ENCODE peak calls at places on chromosomes 6 and 20, in nine cellular contexts. R is fibroblast of the aortic adventitia, O is adrenal gland, X is RWPE2, B is HFFc6, P is OCI-LY7, D is fibroblast of mammary gland, I is cardiac fibroblast, W is tibial artery. M is an unnamed sample.

GRCh38 chr6:127832381-127832780 is 68.5 kb downstream of the THEMIS start:
- DNase-seq in R (no peak), O (no peak), X (no peak), B (peak; percentile 39), P (no peak), D (no peak), I (no peak), W (no peak), M (no peak)

GRCh38 chr6:62999796-63000195 is 211.5 kb upstream of the FKBP1C start:
- DNase-seq in R (no peak), O (no peak), X (no peak), B (no peak), P (no peak), D (no peak), I (no peak), W (no peak), M (no peak)

GRCh38 chr6:150149146-150149545 is 6.3 kb downstream of the PPP1R14C start:
- DNase-seq in R (no peak), O (no peak), X (no peak), B (no peak), P (no peak), D (no peak), I (no peak), W (no peak), M (no peak)

GRCh38 chr20:62356948-62357667 is 10.0 kb downstream of the LAMA5 start:
- DNase-seq in R (peak; percentile 72), O (peak; percentile 90), X (no peak), B (no peak), P (no peak), D (peak; percentile 64), I (peak; percentile 87), W (peak; percentile 63), M (no peak)

GRCh38 chr6:127514396-127515227 is 4.5 kb downstream of the MTCL3 start:
- DNase-seq in R (peak; percentile 36), O (peak; percentile 64), X (peak; percentile 32), B (peak; percentile 16), P (no peak), D (peak; percentile 67), I (peak; percentile 69), W (no peak), M (peak; percentile 8)

GRCh38 chr20:34570859-34571306 is 12.4 kb downstream of the MAP1LC3A start:
- DNase-seq in R (peak; percentile 53), O (no peak), X (peak; percentile 64), B (peak; percentile 83), P (no peak), D (peak; percentile 64), I (peak; percentile 77), W (no peak), M (no peak)

GRCh38 chr6:56353860-56354259 is 106.5 kb upstream of the COL21A1 start:
- DNase-seq in R (no peak), O (no peak), X (no peak), B (no peak), P (no peak), D (no peak), I (no peak), W (no peak), M (no peak)

GRCh38 chr6:106117579-106117978 is 31.4 kb downstream of the PRDM1 start:
- DNase-seq in R (no peak), O (no peak), X (no peak), B (no peak), P (no peak), D (no peak), I (no peak), W (no peak), M (peak; percentile 42)

GRCh38 chr6:144897441-144897921 is 612.3 kb downstream of the UTRN start:
- DNase-seq in R (peak; percentile 82), O (no peak), X (no peak), B (peak; percentile 89), P (no peak), D (peak; percentile 93), I (peak; percentile 93), W (no peak), M (no peak)

DNA sequence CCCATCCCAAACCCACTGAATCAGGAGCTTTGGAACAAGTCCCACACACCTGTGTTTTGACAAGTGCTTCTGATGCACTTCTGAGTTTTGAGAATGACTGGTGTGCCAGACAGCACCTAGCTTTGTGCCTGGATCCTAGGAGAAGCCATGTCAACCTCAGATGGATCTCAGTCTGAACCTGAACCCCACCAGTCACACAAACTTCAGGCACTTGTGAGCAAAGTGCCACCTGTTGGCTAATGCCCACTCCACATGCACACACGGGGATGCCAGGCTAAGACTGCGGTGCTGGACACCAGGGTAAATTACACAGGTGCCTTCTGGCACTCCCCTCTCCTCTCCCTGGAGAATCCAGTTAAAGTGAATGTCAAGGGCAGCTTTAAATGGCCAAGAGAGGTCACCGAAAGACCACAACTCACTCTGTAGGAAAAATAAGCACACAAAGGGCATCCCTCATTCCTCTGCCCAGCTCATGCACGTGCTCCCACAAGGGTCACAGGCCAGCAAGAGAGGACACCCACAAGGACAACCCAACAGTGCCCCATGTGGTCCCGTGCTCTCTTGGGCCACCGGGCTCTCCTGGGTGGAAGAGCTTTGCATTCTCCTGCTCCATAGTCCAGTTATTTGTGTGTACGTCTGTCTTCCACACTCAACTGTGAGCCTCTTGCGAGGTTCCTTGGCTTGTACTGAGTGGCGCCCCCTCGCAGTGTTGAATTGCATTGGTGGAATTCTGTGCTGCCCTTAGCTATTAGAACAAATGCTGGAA is 45.6 kb downstream of the TAF8 start:
- DNase-seq in R (no peak), O (no peak), X (no peak), B (no peak), P (no peak), D (no peak), I (no peak), W (no peak), M (no peak)
- TF ChIP-seq CTCF in R (no peak), O (no peak), X (peak; percentile 19), B (peak; percentile 42), P (peak; percentile 38), D (no peak), I (peak; percentile 11), W (no peak), M (no peak)

GRCh38 chr20:63979221-63979548 is 257 bp downstream of the SAMD10 start:
- DNase-seq in R (no peak), O (no peak), X (no peak), B (no peak), P (no peak), D (no peak), I (no peak), W (no peak), M (no peak)

GRCh38 chr20:63980317-63980805 is 571 bp upstream of the PRPF6 start:
- DNase-seq in R (no peak), O (no peak), X (peak; percentile 87), B (no peak), P (no peak), D (peak; percentile 58), I (no peak), W (no peak), M (peak; percentile 65)

GRCh38 chr20:63982937-63983336 is 2.0 kb downstream of the PRPF6 start:
- DNase-seq in R (no peak), O (no peak), X (no peak), B (no peak), P (no peak), D (no peak), I (no peak), W (no peak), M (no peak)

GRCh38 chr20:63979549-63980316 is at the start of gene SAMD10:
- DNase-seq in R (no peak), O (peak; percentile 42), X (peak; percentile 87), B (no peak), P (peak; percentile 73), D (no peak), I (peak; percentile 15), W (no peak), M (peak; percentile 88)

DNA sequence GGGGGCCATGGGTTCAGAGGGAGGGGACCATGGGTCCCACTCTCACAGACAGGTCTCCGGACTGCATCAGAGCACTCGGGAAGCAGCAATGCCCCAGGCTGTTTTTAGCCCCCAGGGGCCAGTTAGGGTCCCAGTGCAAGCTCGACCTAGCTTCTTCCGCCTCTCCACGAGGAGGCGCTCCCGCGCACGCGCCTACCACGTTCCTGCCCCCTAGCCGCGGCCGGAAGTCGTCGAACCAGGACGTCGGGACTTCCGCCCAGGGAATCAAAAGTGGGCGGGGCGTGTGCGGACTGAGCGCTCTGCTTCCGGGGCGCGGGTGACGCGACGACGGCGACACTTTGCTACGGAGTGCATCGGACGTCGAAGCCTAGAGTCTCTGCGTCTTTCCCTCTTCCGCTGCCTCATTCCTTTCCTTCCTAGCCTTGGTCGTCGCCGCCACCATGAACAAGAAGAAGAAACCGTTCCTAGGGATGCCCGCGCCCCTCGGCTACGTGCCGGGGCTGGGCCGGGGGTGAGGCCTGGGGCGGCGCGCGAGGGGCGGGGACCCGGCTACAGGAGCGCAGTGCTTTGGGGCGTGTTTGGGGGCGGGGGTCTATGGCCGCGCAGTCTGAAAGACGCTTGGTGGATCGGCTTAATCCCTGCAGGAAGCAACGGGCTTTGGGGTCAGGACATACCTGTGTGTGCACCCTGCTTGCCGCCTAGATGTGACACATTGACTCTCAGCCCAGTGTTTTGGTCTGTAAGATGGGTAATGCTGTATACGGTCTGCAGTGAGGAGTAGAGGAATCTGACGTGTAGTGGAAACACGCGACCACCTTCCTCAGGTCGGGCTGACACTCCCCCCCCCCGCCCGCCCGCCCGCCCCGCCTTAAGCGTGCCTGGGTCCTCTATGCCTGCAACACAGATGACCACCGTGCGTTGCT is at the start of gene PRPF6:
- DNase-seq in R (peak; percentile 91), O (peak; percentile 95), X (peak; percentile 100), B (peak; percentile 91), P (peak; percentile 99), D (peak; percentile 93), I (peak; percentile 96), W (peak; percentile 91), M (peak; percentile 98)
- TF ChIP-seq CTCF in R (peak; percentile 87), O (peak; percentile 50), X (peak; percentile 100), B (peak; percentile 88), P (peak; percentile 86), D (peak; percentile 74), I (peak; percentile 92), W (peak; percentile 60), M (peak; percentile 91)

DNA sequence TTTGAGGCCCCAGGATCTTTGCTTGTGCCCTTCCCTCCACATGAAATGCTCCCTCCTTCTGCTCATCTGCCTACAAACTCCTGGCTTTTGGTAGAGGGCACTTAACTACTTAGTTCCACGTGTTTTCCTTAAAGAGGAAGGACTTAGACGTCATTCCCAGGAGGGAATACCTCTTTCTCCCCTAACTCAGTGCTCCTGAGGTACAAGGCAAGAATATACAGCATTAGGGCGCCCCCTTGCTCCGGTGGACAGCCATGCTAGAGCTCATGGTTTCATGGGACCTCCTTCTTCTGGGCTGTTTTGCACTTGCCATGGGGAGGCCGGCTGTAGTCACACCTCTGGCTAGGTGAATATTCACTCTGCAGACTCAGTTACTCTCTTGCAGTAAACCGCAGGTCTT is 93.8 kb upstream of the LY86 start:
- DNase-seq in R (no peak), O (peak; percentile 33), X (no peak), B (no peak), P (peak; percentile 85), D (peak; percentile 5), I (no peak), W (peak; percentile 46), M (peak; percentile 71)
- TF ChIP-seq CTCF in R (no peak), O (no peak), X (peak; percentile 57), B (no peak), P (peak; percentile 99), D (peak; percentile 21), I (no peak), W (peak; percentile 24), M (peak; percentile 69)

DNA sequence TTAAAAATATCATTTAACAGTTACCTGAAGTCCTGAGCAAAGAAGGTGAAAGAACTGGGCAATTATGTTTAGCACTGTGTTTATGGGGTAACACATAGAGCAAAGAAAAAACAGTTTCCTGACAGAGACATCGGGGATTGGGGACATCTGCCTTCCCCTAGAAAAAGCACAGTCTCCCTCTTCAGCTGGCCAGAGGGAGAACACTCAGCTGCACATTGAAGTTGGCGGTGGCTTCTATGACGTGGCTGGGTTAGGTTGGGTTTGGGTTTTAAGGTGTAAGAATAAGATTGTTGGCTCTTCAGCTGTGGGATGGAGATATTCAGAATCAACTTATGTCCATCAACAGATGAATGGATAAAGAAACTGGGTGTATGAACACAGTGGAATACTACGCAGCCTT is 124.0 kb upstream of the DTNBP1 start:
- DNase-seq in R (no peak), O (no peak), X (no peak), B (no peak), P (no peak), D (no peak), I (no peak), W (no peak), M (no peak)
- TF ChIP-seq CTCF in R (no peak), O (no peak), X (no peak), B (no peak), P (no peak), D (no peak), I (no peak), W (no peak), M (no peak)